ENCODE peak calls at places on chromosome 17, in four cellular contexts. One of them, this sample, is unnamed.

GRCh38 chr17:38455288-38455915 is 27.1 kb downstream of the ARHGAP23 start:
- DNase-seq in heart right ventricle: no peak
- DNase-seq in RWPE1: no peak
- DNase-seq in H1: no peak
- DNase-seq in this sample: no peak

GRCh38 chr17:30588798-30589247 is 111.6 kb downstream of the GOSR1 start:
- DNase-seq in heart right ventricle: no peak
- DNase-seq in RWPE1: no peak
- DNase-seq in H1: no peak
- DNase-seq in this sample: no peak

GRCh38 chr17:79979841-79980215 is 55.8 kb downstream of the TBC1D16 start:
- DNase-seq in heart right ventricle: no peak
- DNase-seq in RWPE1: no peak
- DNase-seq in H1: no peak
- DNase-seq in this sample: no peak

GRCh38 chr17:44076716-44077594 is 6.4 kb downstream of the G6PC3 start:
- DNase-seq in heart right ventricle: no peak
- DNase-seq in RWPE1: no peak
- DNase-seq in H1: no peak
- DNase-seq in this sample: no peak

GRCh38 chr17:64259922-64260321 is 3.1 kb downstream of the TEX2 start:
- DNase-seq in heart right ventricle: no peak
- DNase-seq in RWPE1: peak
- DNase-seq in H1: no peak
- DNase-seq in this sample: no peak

GRCh38 chr17:33099906-33100305 is 108.3 kb downstream of the SPACA3 start:
- DNase-seq in heart right ventricle: no peak
- DNase-seq in RWPE1: no peak
- DNase-seq in H1: no peak
- DNase-seq in this sample: no peak

GRCh38 chr17:67030641-67031040 is 13.7 kb upstream of the CACNG1 start:
- DNase-seq in heart right ventricle: no peak
- DNase-seq in RWPE1: no peak
- DNase-seq in H1: no peak
- DNase-seq in this sample: no peak

GRCh38 chr17:80940171-80941123 is 51.2 kb upstream of the CHMP6 start:
- DNase-seq in heart right ventricle: no peak
- DNase-seq in RWPE1: no peak
- DNase-seq in H1: no peak
- DNase-seq in this sample: no peak

GRCh38 chr17:44916781-44917241 is 1.5 kb upstream of the GFAP start:
- DNase-seq in heart right ventricle: peak
- DNase-seq in RWPE1: peak
- DNase-seq in H1: no peak
- DNase-seq in this sample: no peak

GRCh38 chr17:19448341-19449268 is 37.6 kb downstream of the RNF112 start:
- DNase-seq in heart right ventricle: no peak
- DNase-seq in RWPE1: peak
- DNase-seq in H1: no peak
- DNase-seq in this sample: no peak

GRCh38 chr17:5665164-5665563 is 80.9 kb upstream of the NLRP1 start:
- DNase-seq in heart right ventricle: no peak
- DNase-seq in RWPE1: no peak
- DNase-seq in H1: no peak
- DNase-seq in this sample: no peak

GRCh38 chr17:1073241-1073962 is 76.5 kb downstream of the TIMM22 start:
- DNase-seq in heart right ventricle: no peak
- DNase-seq in RWPE1: no peak
- DNase-seq in H1: no peak
- DNase-seq in this sample: no peak

GRCh38 chr17:42682400-42683384 is at the start of gene CNTNAP1:
- DNase-seq in heart right ventricle: peak
- DNase-seq in RWPE1: peak
- DNase-seq in H1: no peak
- DNase-seq in this sample: no peak

GRCh38 chr17:46853896-46854444 is 2.6 kb downstream of the WNT9B start:
- DNase-seq in heart right ventricle: no peak
- DNase-seq in RWPE1: no peak
- DNase-seq in H1: no peak
- DNase-seq in this sample: no peak

GRCh38 chr17:71203953-71204352 is 916.9 kb upstream of the SOX9 start:
- DNase-seq in heart right ventricle: no peak
- DNase-seq in RWPE1: no peak
- DNase-seq in H1: no peak
- DNase-seq in this sample: no peak

GRCh38 chr17:54408741-54409140 is 491.9 kb upstream of the TOM1L1 start:
- DNase-seq in heart right ventricle: no peak
- DNase-seq in RWPE1: no peak
- DNase-seq in H1: no peak
- DNase-seq in this sample: no peak

GRCh38 chr17:81858967-81859905 is 1.1 kb downstream of the P4HB start:
- DNase-seq in heart right ventricle: no peak
- DNase-seq in RWPE1: no peak
- DNase-seq in H1: no peak
- DNase-seq in this sample: no peak

GRCh38 chr17:29363716-29364115 is 26.4 kb upstream of the TAOK1 start:
- DNase-seq in heart right ventricle: no peak
- DNase-seq in RWPE1: no peak
- DNase-seq in H1: no peak
- DNase-seq in this sample: no peak

GRCh38 chr17:20944014-20944905 is 98.6 kb downstream of the USP22 start:
- DNase-seq in heart right ventricle: no peak
- DNase-seq in RWPE1: peak
- DNase-seq in H1: no peak
- DNase-seq in this sample: no peak

GRCh38 chr17:75024686-75025397 is 12.4 kb downstream of the MRPL58 start:
- DNase-seq in heart right ventricle: no peak
- DNase-seq in RWPE1: no peak
- DNase-seq in H1: no peak
- DNase-seq in this sample: peak

GRCh38 chr17:80913928-80914821 is 77.5 kb upstream of the CHMP6 start:
- DNase-seq in heart right ventricle: no peak
- DNase-seq in RWPE1: no peak
- DNase-seq in H1: no peak
- DNase-seq in this sample: no peak

GRCh38 chr17:40605301-40605700 is 40.0 kb upstream of the CCR7 start:
- DNase-seq in heart right ventricle: no peak
- DNase-seq in RWPE1: no peak
- DNase-seq in H1: no peak
- DNase-seq in this sample: peak

GRCh38 chr17:36934759-36935630 is 2.3 kb upstream of the LHX1 start:
- DNase-seq in heart right ventricle: no peak
- DNase-seq in RWPE1: no peak
- DNase-seq in H1: no peak
- DNase-seq in this sample: no peak

GRCh38 chr17:21090889-21091618 is 35.7 kb upstream of the DHRS7B start:
- DNase-seq in heart right ventricle: no peak
- DNase-seq in RWPE1: no peak
- DNase-seq in H1: no peak
- DNase-seq in this sample: no peak

GRCh38 chr17:28125530-28126382 is 83.3 kb downstream of the NLK start:
- DNase-seq in heart right ventricle: no peak
- DNase-seq in RWPE1: no peak
- DNase-seq in H1: no peak
- DNase-seq in this sample: no peak

GRCh38 chr17:65015855-65016254 is 40.7 kb downstream of the GNA13 start:
- DNase-seq in heart right ventricle: no peak
- DNase-seq in RWPE1: no peak
- DNase-seq in H1: no peak
- DNase-seq in this sample: no peak

GRCh38 chr17:45106101-45106500 is 26.2 kb downstream of the PLCD3 start:
- DNase-seq in heart right ventricle: no peak
- DNase-seq in RWPE1: no peak
- DNase-seq in H1: no peak
- DNase-seq in this sample: no peak

GRCh38 chr17:9232155-9232475 is 210.8 kb downstream of the NTN1 start:
- DNase-seq in heart right ventricle: no peak
- DNase-seq in RWPE1: no peak
- DNase-seq in H1: no peak
- DNase-seq in this sample: no peak

GRCh38 chr17:76498886-76499667 is 2.1 kb downstream of the RHBDF2 start:
- DNase-seq in heart right ventricle: no peak
- DNase-seq in RWPE1: peak
- DNase-seq in H1: no peak
- DNase-seq in this sample: no peak

GRCh38 chr17:30482555-30482954 is 5.3 kb downstream of the GOSR1 start:
- DNase-seq in heart right ventricle: no peak
- DNase-seq in RWPE1: no peak
- DNase-seq in H1: no peak
- DNase-seq in this sample: no peak

This sample was measured in CD4-positive, alpha-beta T cell.